ENCODE peak calls at places on chromosomes 4 and X, in ten cellular contexts. E is GM23248, I is neural progenitor cell, V is SK-N-SH, F is fibroblast of lung, B is HCT116, H is H9, Y is kidney, J is colonic mucosa, K is mesenchymal stem cell. S is an unnamed sample.

GRCh38 chr4:128558896-128559669 is 250.4 kb upstream of the JADE1 start:
- DNase-seq in E (peak; percentile 80), I (no peak), V (no peak), F (peak; percentile 50), B (no peak), H (no peak), Y (no peak), J (no peak), K (peak; percentile 75), S (peak; percentile 50)

GRCh38 chr4:79141530-79141929 is 184.3 kb downstream of the NAA11 start:
- DNase-seq in E (peak; percentile 39), I (peak; percentile 47), V (no peak), F (peak; percentile 1), B (no peak), H (peak; percentile 68), Y (no peak), J (no peak), K (peak; percentile 17), S (no peak)

GRCh38 chr4:29309050-29309449 is 1411.1 kb upstream of the PCDH7 start:
- DNase-seq in E (peak; percentile 1), I (no peak), V (no peak), F (peak; percentile 58), B (no peak), H (no peak), Y (no peak), J (no peak), K (peak; percentile 33), S (peak; percentile 70)

GRCh38 chr4:129641179-129641578 is 545.2 kb downstream of the C4orf33 start:
- DNase-seq in E (peak; percentile 51), I (peak; percentile 51), V (peak; percentile 13), F (peak; percentile 51), B (peak; percentile 42), H (peak; percentile 62), Y (no peak), J (peak; percentile 56), K (peak; percentile 53), S (peak; percentile 80)

GRCh38 chr4:41216294-41217019 is 2.1 kb upstream of the APBB2 start:
- DNase-seq in E (peak; percentile 85), I (peak; percentile 78), V (peak; percentile 91), F (peak; percentile 76), B (peak; percentile 78), H (peak; percentile 93), Y (peak; percentile 93), J (peak; percentile 83), K (peak; percentile 83), S (peak; percentile 86)

GRCh38 chrX:72142094-72142843 is 10.6 kb upstream of the RTL5 start:
- DNase-seq in E (no peak), I (peak; percentile 78), V (peak; percentile 54), F (no peak), B (no peak), H (no peak), Y (no peak), J (no peak), K (no peak), S (no peak)

GRCh38 chrX:155056877-155057792 is 13.8 kb downstream of the CMC4 start:
- DNase-seq in E (peak; percentile 71), I (peak; percentile 74), V (peak; percentile 69), F (peak; percentile 76), B (peak; percentile 51), H (peak; percentile 79), Y (peak; percentile 80), J (peak; percentile 70), K (peak; percentile 80), S (peak; percentile 82)

GRCh38 chr4:182318256-182318655 is 75.1 kb downstream of the TENM3 start:
- DNase-seq in E (no peak), I (no peak), V (no peak), F (peak; percentile 69), B (no peak), H (no peak), Y (no peak), J (no peak), K (no peak), S (no peak)

DNA sequence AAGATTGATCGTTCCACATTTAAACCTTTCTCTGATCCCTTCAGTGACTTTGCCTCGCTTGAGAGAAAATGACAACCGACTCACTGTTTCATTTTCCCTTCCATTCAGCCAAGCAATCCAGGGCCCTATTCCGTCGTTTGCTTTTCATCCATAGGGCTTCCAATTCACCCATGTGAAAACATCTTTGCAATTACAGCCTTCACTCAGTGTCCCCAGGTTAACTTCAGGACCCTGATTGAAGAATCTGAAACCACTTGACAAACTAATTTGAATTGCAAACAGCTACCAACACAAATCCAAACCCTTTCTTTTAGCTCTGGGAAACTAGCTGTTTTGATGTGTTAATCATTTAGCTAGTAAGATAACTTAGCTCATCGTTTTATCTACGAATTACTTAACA is 120.2 kb upstream of the FAM9C start:
- DNase-seq in E (no peak), I (peak; percentile 64), V (no peak), F (no peak), B (no peak), H (peak; percentile 31), Y (no peak), J (no peak), K (no peak), S (no peak)
- H3K9ac ChIP-seq in E (peak overlapping the region; percentile 58), I (no peak overlapping the region), V (peak overlapping the region; percentile 26), F (no peak overlapping the region), B (no peak overlapping the region), H (no peak overlapping the region), Y (peak overlapping the region; percentile 0), J (no peak overlapping the region), K (peak overlapping the region; percentile 73), S (peak overlapping the region; percentile 23)

GRCh38 chr4:153345011-153345981 is 808 bp downstream of the MND1 start:
- DNase-seq in E (peak; percentile 79), I (peak; percentile 79), V (peak; percentile 74), F (peak; percentile 69), B (peak; percentile 21), H (peak; percentile 60), Y (no peak), J (peak; percentile 54), K (peak; percentile 65), S (peak; percentile 66)

GRCh38 chr4:153344131-153345010 is at the start of gene MND1:
- DNase-seq in E (peak; percentile 87), I (peak; percentile 97), V (peak; percentile 96), F (peak; percentile 75), B (peak; percentile 68), H (peak; percentile 93), Y (peak; percentile 95), J (peak; percentile 90), K (peak; percentile 73), S (peak; percentile 77)

GRCh38 chr4:153346563-153346962 is 2.1 kb downstream of the MND1 start:
- DNase-seq in E (no peak), I (peak; percentile 35), V (no peak), F (peak; percentile 33), B (no peak), H (no peak), Y (no peak), J (no peak), K (no peak), S (no peak)

GRCh38 chr4:153347117-153347516 is 2.6 kb downstream of the MND1 start:
- DNase-seq in E (no peak), I (no peak), V (no peak), F (no peak), B (no peak), H (no peak), Y (no peak), J (no peak), K (no peak), S (no peak)

GRCh38 chr4:153346031-153346430 is 1.5 kb downstream of the MND1 start:
- DNase-seq in E (no peak), I (no peak), V (no peak), F (peak; percentile 11), B (no peak), H (no peak), Y (no peak), J (no peak), K (no peak), S (no peak)
- H3K9ac ChIP-seq in E (peak overlapping the region; percentile 77), I (no peak overlapping the region), V (peak overlapping the region; percentile 82), F (no peak overlapping the region), B (peak overlapping the region; percentile 84), H (no peak overlapping the region), Y (peak overlapping the region; percentile 59), J (no peak overlapping the region), K (peak overlapping the region; percentile 85), S (peak overlapping the region; percentile 68)

GRCh38 chr4:14924080-14924916 is 78.0 kb upstream of the CPEB2 start:
- DNase-seq in E (no peak), I (no peak), V (no peak), F (no peak), B (no peak), H (no peak), Y (no peak), J (no peak), K (no peak), S (no peak)

GRCh38 chr4:14928035-14928434 is 74.2 kb upstream of the CPEB2 start:
- DNase-seq in E (no peak), I (peak; percentile 3), V (no peak), F (no peak), B (no peak), H (no peak), Y (no peak), J (no peak), K (no peak), S (no peak)

GRCh38 chr4:14925471-14925870 is 76.8 kb upstream of the CPEB2 start:
- DNase-seq in E (no peak), I (no peak), V (no peak), F (no peak), B (no peak), H (no peak), Y (no peak), J (no peak), K (no peak), S (no peak)

GRCh38 chr4:14926368-14926767 is 75.9 kb upstream of the CPEB2 start:
- DNase-seq in E (no peak), I (no peak), V (no peak), F (no peak), B (no peak), H (no peak), Y (no peak), J (no peak), K (no peak), S (no peak)

DNA sequence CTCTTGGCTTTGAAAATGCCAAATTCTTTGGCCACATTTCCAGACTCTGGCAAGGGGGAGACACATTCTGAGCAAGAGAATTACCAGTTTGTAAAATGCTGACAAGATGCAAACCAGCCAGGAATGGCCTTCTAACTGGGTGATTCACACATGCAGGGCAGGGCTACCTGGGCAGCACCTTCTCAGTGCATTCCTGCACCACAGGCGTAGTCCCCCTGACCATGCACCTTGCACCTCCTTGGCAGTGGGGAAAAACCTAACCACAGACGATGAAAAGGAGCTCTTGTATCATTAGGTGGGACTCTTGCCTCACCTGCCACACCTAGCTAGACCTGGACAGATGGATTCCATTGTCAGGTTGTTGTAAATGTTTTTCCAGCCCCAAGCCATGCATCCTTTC is 77.3 kb upstream of the CPEB2 start:
- DNase-seq in E (no peak), I (no peak), V (no peak), F (no peak), B (no peak), H (no peak), Y (no peak), J (no peak), K (no peak), S (no peak)
- H3K9ac ChIP-seq in E (no peak overlapping the region), I (no peak overlapping the region), V (no peak overlapping the region), F (no peak overlapping the region), B (no peak overlapping the region), H (no peak overlapping the region), Y (no peak overlapping the region), J (no peak overlapping the region), K (no peak overlapping the region), S (no peak overlapping the region)

GRCh38 chrX:13092455-13092941 is 48.1 kb upstream of the FAM9C start:
- DNase-seq in E (no peak), I (no peak), V (no peak), F (no peak), B (no peak), H (no peak), Y (peak; percentile 73), J (peak; percentile 65), K (no peak), S (no peak)

GRCh38 chrX:13094780-13095425 is 50.5 kb upstream of the FAM9C start:
- DNase-seq in E (no peak), I (peak; percentile 51), V (no peak), F (peak; percentile 39), B (no peak), H (no peak), Y (no peak), J (no peak), K (peak; percentile 23), S (peak; percentile 28)

GRCh38 chrX:13091111-13091765 is 46.8 kb upstream of the FAM9C start:
- DNase-seq in E (no peak), I (no peak), V (no peak), F (peak; percentile 69), B (no peak), H (no peak), Y (no peak), J (no peak), K (no peak), S (no peak)

GRCh38 chrX:13094374-13094773 is 50.0 kb upstream of the FAM9C start:
- DNase-seq in E (no peak), I (no peak), V (no peak), F (no peak), B (no peak), H (no peak), Y (no peak), J (no peak), K (no peak), S (peak; percentile 50)

GRCh38 chrX:13093489-13094140 is 49.2 kb upstream of the FAM9C start:
- DNase-seq in E (no peak), I (no peak), V (no peak), F (no peak), B (no peak), H (no peak), Y (no peak), J (no peak), K (no peak), S (peak; percentile 31)
- H3K9ac ChIP-seq in E (no peak overlapping the region), I (no peak overlapping the region), V (no peak overlapping the region), F (no peak overlapping the region), B (no peak overlapping the region), H (no peak overlapping the region), Y (no peak overlapping the region), J (no peak overlapping the region), K (no peak overlapping the region), S (no peak overlapping the region)